ENCODE peak calls at places on chromosomes 13 and 19, in six cellular contexts. N is T-cell; I is activated CD8-positive, alpha-beta T cell treated with anti-CD3 and anti-CD28 coated beads, Interleukin-2, amount 10 ng/mL, durations not matched to agents 7 days and 5 days; E is CD8-positive, alpha-beta T cell; S is left lung; V is upper lobe of right lung. F is an unnamed sample.
A peak's percentile ranks its signal among the peaks of the same experiment; 100 is the strongest.

GRCh38 chr13:60583911-60584753 is 187.1 kb downstream of the TDRD3 start:
- ATAC-seq in N (no peak), I (no peak), E (no peak), S (peak; percentile 43), V (no peak), F (peak; percentile 33)

GRCh38 chr13:102089177-102089576 is 312.7 kb downstream of the FGF14 start:
- ATAC-seq in N (no peak), I (no peak), E (no peak), S (no peak), V (no peak), F (no peak)

GRCh38 chr19:41064974-41065569 is 23.2 kb upstream of the CYP2A13 start:
- ATAC-seq in N (no peak), I (no peak), E (no peak), S (peak; percentile 34), V (peak; percentile 34), F (no peak)

GRCh38 chr19:35553385-35554000 is 8.1 kb downstream of the TMEM147 start:
- ATAC-seq in N (no peak), I (no peak), E (no peak), S (no peak), V (no peak), F (no peak)

GRCh38 chr19:681029-681626 is 4.9 kb downstream of the FSTL3 start:
- ATAC-seq in N (no peak), I (no peak), E (no peak), S (no peak), V (no peak), F (no peak)

GRCh38 chr13:50615234-50615633 is 228.3 kb downstream of the DLEU7 start:
- ATAC-seq in N (no peak), I (no peak), E (no peak), S (no peak), V (no peak), F (no peak)

GRCh38 chr19:8638078-8638619 is 7.7 kb downstream of the NFILZ start:
- ATAC-seq in N (no peak), I (no peak), E (peak; percentile 36), S (peak; percentile 30), V (peak; percentile 63), F (no peak)

GRCh38 chr13:30119476-30119875 is 187.9 kb downstream of the KATNAL1 start:
- ATAC-seq in N (peak; percentile 50), I (peak; percentile 35), E (peak; percentile 32), S (peak; percentile 7), V (peak; percentile 9), F (no peak)

GRCh38 chr13:98783856-98784478 is 31.5 kb upstream of the SLC15A1 start:
- ATAC-seq in N (no peak), I (no peak), E (no peak), S (no peak), V (no peak), F (no peak)

GRCh38 chr19:1406496-1406817 is 929 bp upstream of the DAZAP1 start:
- ATAC-seq in N (no peak), I (no peak), E (no peak), S (no peak), V (no peak), F (no peak)

GRCh38 chr19:10979950-10980349 is 19.1 kb downstream of the SMARCA4 start:
- ATAC-seq in N (peak; percentile 56), I (peak; percentile 65), E (peak; percentile 72), S (no peak), V (no peak), F (peak; percentile 64)

GRCh38 chr19:17655751-17656480 is 32.2 kb downstream of the UNC13A start:
- ATAC-seq in N (no peak), I (no peak), E (no peak), S (no peak), V (no peak), F (no peak)

GRCh38 chr13:36966404-36966803 is 32.7 kb downstream of the ALG5 start:
- ATAC-seq in N (no peak), I (no peak), E (no peak), S (no peak), V (no peak), F (no peak)

GRCh38 chr19:1063030-1063908 is 3.7 kb upstream of the ARHGAP45 start:
- ATAC-seq in N (no peak), I (no peak), E (peak; percentile 15), S (no peak), V (no peak), F (no peak)

GRCh38 chr19:54434862-54435174 is 14.2 kb upstream of the LENG8 start:
- ATAC-seq in N (peak; percentile 42), I (no peak), E (peak; percentile 11), S (no peak), V (no peak), F (no peak)

GRCh38 chr19:48739400-48739825 is 997 bp downstream of the RASIP1 start:
- ATAC-seq in N (peak; percentile 22), I (peak; percentile 1), E (no peak), S (no peak), V (no peak), F (no peak)

GRCh38 chr19:55614711-55615552 is 9.4 kb downstream of the ZNF784 start:
- ATAC-seq in N (no peak), I (no peak), E (no peak), S (no peak), V (no peak), F (no peak)

GRCh38 chr19:39195755-39196154 is 1.0 kb upstream of the NCCRP1 start:
- ATAC-seq in N (peak; percentile 59), I (no peak), E (peak; percentile 55), S (peak; percentile 41), V (peak; percentile 29), F (no peak)

GRCh38 chr13:60590775-60591174 is 193.8 kb downstream of the TDRD3 start:
- ATAC-seq in N (no peak), I (no peak), E (no peak), S (no peak), V (no peak), F (no peak)

GRCh38 chr19:35509861-35510625 is 3.4 kb downstream of the DMKN start:
- ATAC-seq in N (peak; percentile 76), I (peak; percentile 85), E (peak; percentile 75), S (peak; percentile 93), V (peak; percentile 93), F (peak; percentile 79)

GRCh38 chr13:110472904-110473563 is 88.5 kb downstream of the RAB20 start:
- ATAC-seq in N (no peak), I (no peak), E (no peak), S (no peak), V (no peak), F (no peak)

GRCh38 chr19:12035220-12036172 is at the start of gene ZNF433:
- ATAC-seq in N (peak; percentile 92), I (peak; percentile 95), E (peak; percentile 87), S (peak; percentile 100), V (peak; percentile 100), F (peak; percentile 93)

GRCh38 chr13:39930060-39930459 is 274.6 kb downstream of the COG6 start:
- ATAC-seq in N (no peak), I (no peak), E (no peak), S (no peak), V (no peak), F (no peak)

GRCh38 chr19:281992-282391 is 9.2 kb downstream of the PLPP2 start:
- ATAC-seq in N (no peak), I (no peak), E (no peak), S (no peak), V (peak; percentile 28), F (no peak)

GRCh38 chr13:20833900-20834679 is 60.3 kb upstream of the EEF1AKMT1 start:
- ATAC-seq in N (no peak), I (no peak), E (no peak), S (no peak), V (no peak), F (no peak)

GRCh38 chr19:35099155-35099896 is 16.3 kb upstream of the FXYD3 start:
- ATAC-seq in N (no peak), I (no peak), E (no peak), S (no peak), V (no peak), F (no peak)

GRCh38 chr13:32297206-32297605 is 18.0 kb downstream of the ZAR1L start:
- ATAC-seq in N (no peak), I (no peak), E (no peak), S (no peak), V (no peak), F (peak; percentile 43)

GRCh38 chr19:31314156-31314555 is 35.1 kb downstream of the TSHZ3 start:
- ATAC-seq in N (no peak), I (no peak), E (no peak), S (no peak), V (no peak), F (no peak)

GRCh38 chr13:39144941-39145533 is 106.8 kb downstream of the NHLRC3 start:
- ATAC-seq in N (no peak), I (no peak), E (no peak), S (peak; percentile 64), V (peak; percentile 70), F (no peak)

GRCh38 chr13:109783815-109784589 is 2.4 kb downstream of the IRS2 start:
- ATAC-seq in N (no peak), I (no peak), E (no peak), S (no peak), V (no peak), F (no peak)

GRCh38 chr13:29428310-29428991 is 167.0 kb downstream of the SLC7A1 start:
- ATAC-seq in N (no peak), I (no peak), E (no peak), S (peak; percentile 78), V (peak; percentile 67), F (no peak)

GRCh38 chr19:28444371-28444770 is 768.6 kb downstream of the UQCRFS1 start:
- ATAC-seq in N (no peak), I (no peak), E (no peak), S (no peak), V (no peak), F (no peak)

GRCh38 chr19:3083964-3084363 is 10.2 kb upstream of the GNA11 start:
- ATAC-seq in N (no peak), I (no peak), E (no peak), S (no peak), V (no peak), F (no peak)

GRCh38 chr19:23002690-23003422 is at the start of gene ZNF728:
- ATAC-seq in N (no peak), I (no peak), E (no peak), S (no peak), V (peak; percentile 36), F (no peak)

GRCh38 chr13:49651775-49652690 is 23.7 kb downstream of the ARL11 start:
- ATAC-seq in N (no peak), I (no peak), E (no peak), S (no peak), V (peak; percentile 14), F (no peak)

F was measured in activated CD4-positive, CD25-positive, alpha-beta regulatory T cell treated with anti-CD3 and anti-CD28 coated beads, Interleukin-2, amount 50 U/mL, for 24 hours.